ENCODE peak calls at places on chromosomes 7 and 10, in seven cellular contexts. P is effector memory CD4-positive, alpha-beta T cell; D is NCI-H82; C is choroid plexus epithelial cell; F is naive thymus-derived CD8-positive, alpha-beta T cell; T is RWPE1; I is left colon. X is an unnamed sample.

GRCh38 chr10:132302421-132302820 is 5.3 kb downstream of the STK32C start:
- DNase-seq in P (no peak), D (no peak), C (no peak), F (no peak), T (no peak), I (no peak), X (no peak)

GRCh38 chr10:36003688-36004087 is 361.6 kb upstream of the FZD8 start:
- DNase-seq in P (no peak), D (no peak), C (no peak), F (no peak), T (no peak), I (no peak), X (no peak)

GRCh38 chr10:73576178-73576889 is 14.8 kb downstream of the USP54 start:
- DNase-seq in P (no peak), D (no peak), C (peak; percentile 94), F (no peak), T (no peak), I (no peak), X (no peak)

GRCh38 chr7:75649462-75649861 is 89.3 kb downstream of the HIP1 start:
- DNase-seq in P (no peak), D (peak; percentile 23), C (no peak), F (no peak), T (peak; percentile 44), I (no peak), X (no peak)

GRCh38 chr7:123230603-123231002 is 30.8 kb upstream of the SLC13A1 start:
- DNase-seq in P (no peak), D (no peak), C (no peak), F (no peak), T (no peak), I (no peak), X (no peak)

GRCh38 chr10:562142-562541 is 127.3 kb downstream of the DIP2C start:
- DNase-seq in P (no peak), D (no peak), C (no peak), F (no peak), T (no peak), I (no peak), X (no peak)

GRCh38 chr10:49568235-49568634 is 29.3 kb upstream of the ERCC6 start:
- DNase-seq in P (no peak), D (no peak), C (peak; percentile 86), F (no peak), T (no peak), I (no peak), X (no peak)

GRCh38 chr7:73976761-73977625 is 51.0 kb upstream of the ELN start:
- DNase-seq in P (no peak), D (peak; percentile 65), C (no peak), F (no peak), T (no peak), I (no peak), X (no peak)

GRCh38 chr10:1253476-1254353 is 197.5 kb downstream of the WDR37 start:
- DNase-seq in P (no peak), D (no peak), C (no peak), F (no peak), T (no peak), I (no peak), X (no peak)

GRCh38 chr10:50992972-50993766 is 81.1 kb upstream of the PRKG1 start:
- DNase-seq in P (no peak), D (no peak), C (peak; percentile 80), F (no peak), T (no peak), I (no peak), X (no peak)

GRCh38 chr7:48255046-48255445 is 83.8 kb downstream of the ABCA13 start:
- DNase-seq in P (no peak), D (no peak), C (peak; percentile 87), F (no peak), T (no peak), I (no peak), X (no peak)

GRCh38 chr7:4198301-4198700 is 483.8 kb upstream of the FOXK1 start:
- DNase-seq in P (no peak), D (no peak), C (no peak), F (no peak), T (no peak), I (no peak), X (no peak)

GRCh38 chr10:117152668-117153067 is 14.6 kb upstream of the VAX1 start:
- DNase-seq in P (no peak), D (no peak), C (no peak), F (no peak), T (no peak), I (no peak), X (no peak)

GRCh38 chr7:20030915-20031362 is 186.2 kb downstream of the MACC1 start:
- DNase-seq in P (no peak), D (no peak), C (peak; percentile 9), F (no peak), T (no peak), I (no peak), X (no peak)

GRCh38 chr10:116254422-116255152 is 18.4 kb downstream of the GFRA1 start:
- DNase-seq in P (no peak), D (no peak), C (no peak), F (no peak), T (no peak), I (no peak), X (no peak)

GRCh38 chr10:35722636-35723420 is 80.7 kb upstream of the FZD8 start:
- DNase-seq in P (no peak), D (no peak), C (no peak), F (no peak), T (no peak), I (no peak), X (no peak)

X was measured in activated T-helper 1 cell treated with Interleukin-2 at 50 U/mL for 16 hours.